ENCODE peak calls at places on chromosomes 5 and 9, in four cellular contexts. Y is ovary, J is spleen, Z is Peyer's patch. T is an unnamed sample.

GRCh38 chr9:109020113-109020512 is 6.8 kb upstream of the CTNNAL1 start:
- DNase-seq in Y (no peak), J (no peak), Z (no peak), T (no peak)

GRCh38 chr5:131533844-131534243 is 101.2 kb downstream of the RAPGEF6 start:
- DNase-seq in Y (no peak), J (no peak), Z (no peak), T (no peak)

GRCh38 chr5:137660349-137660817 is 75.5 kb downstream of the KLHL3 start:
- DNase-seq in Y (peak; percentile 74), J (no peak), Z (peak; percentile 58), T (peak; percentile 73)

GRCh38 chr5:79077680-79078365 is 8.3 kb downstream of the BHMT2 start:
- DNase-seq in Y (no peak), J (no peak), Z (no peak), T (no peak)

GRCh38 chr9:69805962-69806633 is 14.5 kb upstream of the CFAP95 start:
- DNase-seq in Y (no peak), J (no peak), Z (no peak), T (peak; percentile 40)

GRCh38 chr5:490116-491094 is 33.8 kb downstream of the SLC9A3 start:
- DNase-seq in Y (no peak), J (no peak), Z (no peak), T (peak; percentile 71)

GRCh38 chr5:141389153-141390042 is 1.9 kb downstream of the PCDHGB4 start:
- DNase-seq in Y (no peak), J (no peak), Z (no peak), T (no peak)

GRCh38 chr9:37904647-37905505 is 949 bp upstream of the SLC25A51 start:
- DNase-seq in Y (peak; percentile 34), J (peak; percentile 82), Z (peak; percentile 67), T (no peak)

GRCh38 chr9:34179528-34180138 is 790 bp downstream of the UBAP1 start:
- DNase-seq in Y (no peak), J (no peak), Z (no peak), T (peak; percentile 21)

GRCh38 chr9:113511047-113511521 is 47.6 kb downstream of the RGS3 start:
- DNase-seq in Y (no peak), J (peak; percentile 82), Z (peak; percentile 76), T (no peak)

GRCh38 chr5:170917113-170917512 is 55.3 kb downstream of the RANBP17 start:
- DNase-seq in Y (no peak), J (no peak), Z (no peak), T (no peak)

GRCh38 chr5:147939431-147940114 is 33.2 kb upstream of the C5orf46 start:
- DNase-seq in Y (no peak), J (no peak), Z (no peak), T (peak; percentile 72)

GRCh38 chr5:171820561-171820960 is 34.9 kb downstream of the SMIM23 start:
- DNase-seq in Y (no peak), J (peak; percentile 52), Z (no peak), T (no peak)

GRCh38 chr5:139402561-139403158 is 1.2 kb downstream of the SPATA24 start:
- DNase-seq in Y (no peak), J (no peak), Z (no peak), T (no peak)

GRCh38 chr5:136269978-136270377 is 77.0 kb upstream of the SMIM32 start:
- DNase-seq in Y (no peak), J (no peak), Z (no peak), T (no peak)

GRCh38 chr5:10310073-10310779 is 2.5 kb upstream of the CMBL start:
- DNase-seq in Y (peak; percentile 37), J (no peak), Z (peak; percentile 65), T (no peak)

GRCh38 chr5:135048286-135048685 is 14.3 kb upstream of the PITX1 start:
- DNase-seq in Y (no peak), J (no peak), Z (no peak), T (no peak)

GRCh38 chr9:2017459-2018161 is 2.5 kb downstream of the SMARCA2 start:
- DNase-seq in Y (peak; percentile 75), J (peak; percentile 98), Z (peak; percentile 86), T (peak; percentile 95)

GRCh38 chr5:126115230-126115629 is 308.0 kb upstream of the GRAMD2B start:
- DNase-seq in Y (no peak), J (no peak), Z (no peak), T (no peak)

GRCh38 chr9:3528466-3528865 is 2.7 kb upstream of the RFX3 start:
- DNase-seq in Y (no peak), J (no peak), Z (no peak), T (no peak)

GRCh38 chr5:21391506-21391905 is 1403.5 kb upstream of the CDH18 start:
- DNase-seq in Y (no peak), J (no peak), Z (no peak), T (no peak)

GRCh38 chr9:111974092-111974681 is 77.6 kb downstream of the UGCG start:
- DNase-seq in Y (no peak), J (no peak), Z (no peak), T (no peak)

GRCh38 chr5:16776611-16777251 is 159.4 kb downstream of the MYO10 start:
- DNase-seq in Y (no peak), J (no peak), Z (no peak), T (no peak)

GRCh38 chr9:14692918-14693861 is at the start of gene ZDHHC21:
- DNase-seq in Y (peak; percentile 52), J (peak; percentile 94), Z (peak; percentile 84), T (peak; percentile 96)

GRCh38 chr5:13354611-13355010 is 589.9 kb downstream of the DNAH5 start:
- DNase-seq in Y (no peak), J (no peak), Z (no peak), T (no peak)

GRCh38 chr9:33130501-33130900 is 36.6 kb downstream of the B4GALT1 start:
- DNase-seq in Y (no peak), J (peak; percentile 57), Z (no peak), T (no peak)

GRCh38 chr5:133635051-133635450 is 22.7 kb upstream of the FSTL4 start:
- DNase-seq in Y (no peak), J (no peak), Z (no peak), T (no peak)

GRCh38 chr5:111453290-111453689 is 59.0 kb downstream of the STARD4 start:
- DNase-seq in Y (no peak), J (no peak), Z (no peak), T (no peak)

DNA sequence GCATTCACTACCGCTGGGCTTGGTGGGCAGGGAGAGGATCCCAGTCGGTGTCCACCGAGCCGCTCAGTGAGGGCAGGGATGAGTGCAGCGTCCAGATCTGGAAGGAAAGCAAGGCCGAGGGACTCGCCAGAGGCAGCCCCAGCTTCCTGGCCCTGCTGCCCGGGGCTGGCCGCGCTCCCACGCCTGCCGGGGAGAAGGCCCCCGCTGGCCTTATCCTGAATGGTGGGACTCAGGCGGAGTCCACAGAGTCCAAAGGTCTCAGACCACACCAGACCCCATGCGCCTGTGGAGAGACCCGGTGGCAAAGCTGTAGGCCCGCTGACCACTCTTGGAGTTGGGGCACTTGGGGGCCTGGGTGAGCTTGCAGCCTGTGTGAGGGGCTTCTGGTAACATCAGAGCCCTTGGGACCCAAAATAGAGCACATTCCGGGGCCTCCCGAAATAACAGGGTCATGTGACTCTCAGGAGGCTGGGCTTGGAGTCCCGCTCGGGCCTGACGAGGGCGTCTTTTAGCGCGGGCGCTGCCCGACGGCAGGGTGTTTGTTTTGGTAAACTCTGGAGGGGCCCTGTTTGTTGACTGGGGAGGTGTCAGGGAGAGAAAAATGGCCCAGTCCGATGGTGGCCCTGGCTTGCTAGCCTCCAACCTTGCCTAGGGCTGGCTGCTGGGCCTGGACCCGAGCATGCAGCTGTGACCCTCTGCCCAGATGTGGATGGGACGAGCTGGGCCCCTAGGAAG is 2.8 kb downstream of the RXRA start:
- DNase-seq in Y (peak; percentile 75), J (no peak), Z (peak; percentile 73), T (peak; percentile 87)
- H3K4me3 ChIP-seq in Y (peak overlapping the region; percentile 65), J (peak overlapping the region; percentile 66), Z (peak overlapping the region; percentile 55), T (peak overlapping the region; percentile 83)

GRCh38 chr9:131432050-131432449 is 38.2 kb downstream of the PRRC2B start:
- DNase-seq in Y (no peak), J (peak; percentile 11), Z (no peak), T (no peak)
- H3K36me3 ChIP-seq in Y (no peaks in the 10 kb centered on the region), J (peaks cover 69% of the 10 kb centered on the region), Z (no peaks in the 10 kb centered on the region), T (peaks cover 53% of the 10 kb centered on the region)

GRCh38 chr9:121296213-121297127 is 28.5 kb downstream of the GSN start:
- DNase-seq in Y (no peak), J (no peak), Z (no peak), T (no peak)
- H3K4me3 ChIP-seq in Y (no peak overlapping the region), J (no peak overlapping the region), Z (no peak overlapping the region), T (no peak overlapping the region)

GRCh38 chr5:43547532-43547931 is 9.3 kb downstream of the PAIP1 start:
- DNase-seq in Y (no peak), J (no peak), Z (no peak), T (no peak)
- H3K36me3 ChIP-seq in Y (no peaks in the 10 kb centered on the region), J (peaks cover 97% of the 10 kb centered on the region), Z (no peaks in the 10 kb centered on the region), T (peaks cover 10% of the 10 kb centered on the region)

GRCh38 chr5:72507360-72508238 is at the start of gene ZNF366:
- DNase-seq in Y (no peak), J (no peak), Z (no peak), T (no peak)
- H3K4me3 ChIP-seq in Y (no peak within 1 kb of the TSS), J (peak within 1 kb of the TSS; percentile 33), Z (no peak within 1 kb of the TSS), T (no peak within 1 kb of the TSS)

GRCh38 chr9:79662553-79662956 is 90.8 kb downstream of the TLE4 start:
- DNase-seq in Y (no peak), J (no peak), Z (no peak), T (no peak)
- H3K36me3 ChIP-seq in Y (no peaks in the 10 kb centered on the region), J (peaks cover 19% of the 10 kb centered on the region), Z (no peaks in the 10 kb centered on the region), T (no peaks in the 10 kb centered on the region)

DNA sequence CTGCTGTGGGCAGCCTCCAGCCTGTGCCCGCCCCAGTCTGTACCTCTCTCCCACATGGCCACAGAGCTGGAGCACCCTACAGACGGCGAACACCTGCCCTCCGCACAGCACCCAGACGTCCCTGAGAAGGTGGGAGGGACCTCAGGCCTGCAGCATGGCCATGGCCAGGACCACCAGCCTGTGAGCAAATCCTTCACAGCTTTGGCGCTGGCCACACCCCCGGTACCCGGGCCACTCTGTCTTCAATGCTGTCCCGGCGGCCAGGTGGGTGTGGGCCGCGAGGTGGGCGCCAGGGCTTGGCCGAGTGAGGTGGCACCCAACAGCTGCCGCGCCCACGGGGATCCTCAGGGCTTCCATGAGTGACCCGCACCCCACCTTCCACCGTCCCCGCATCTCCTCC is 18.7 kb downstream of the NOTCH1 start:
- DNase-seq in Y (no peak), J (no peak), Z (no peak), T (no peak)
- H3K4me3 ChIP-seq in Y (no peak overlapping the region), J (no peak overlapping the region), Z (no peak overlapping the region), T (no peak overlapping the region)